ENCODE peak calls at places on chromosome 5, in six cellular contexts. One of them, this sample, is unnamed.

GRCh38 chr5:10018670-10019069 is 231.0 kb downstream of the ATPSCKMT start:
- DNase-seq in HepG2: no peak
- DNase-seq in GM12878: no peak
- DNase-seq in GM12892: no peak
- DNase-seq in K562: no peak
- DNase-seq in H1: no peak
- DNase-seq in this sample: no peak

GRCh38 chr5:180456792-180457191 is 37.4 kb upstream of the CNOT6 start:
- DNase-seq in K562: no peak
- DNase-seq in GM12878: no peak
- DNase-seq in HepG2: no peak
- DNase-seq in GM12892: no peak
- DNase-seq in H1: no peak
- DNase-seq in this sample: no peak

GRCh38 chr5:80064124-80064523 is 29.0 kb downstream of the THBS4 start:
- DNase-seq in HepG2: no peak
- DNase-seq in GM12878: no peak
- DNase-seq in GM12892: no peak
- DNase-seq in H1: no peak
- DNase-seq in K562: no peak
- DNase-seq in this sample: no peak

GRCh38 chr5:13478831-13479465 is 465.5 kb downstream of the DNAH5 start:
- DNase-seq in GM12878: no peak
- DNase-seq in H1: peak
- DNase-seq in K562: peak
- DNase-seq in HepG2: peak
- DNase-seq in GM12892: peak
- DNase-seq in this sample: no peak

GRCh38 chr5:136191304-136192014 is 1.5 kb downstream of the SMIM32 start:
- DNase-seq in GM12892: no peak
- DNase-seq in GM12878: no peak
- DNase-seq in K562: no peak
- DNase-seq in HepG2: no peak
- DNase-seq in H1: no peak
- DNase-seq in this sample: no peak

GRCh38 chr5:136075339-136075885 is 46.6 kb downstream of the TGFBI start:
- DNase-seq in GM12878: no peak
- DNase-seq in H1: peak
- DNase-seq in K562: no peak
- DNase-seq in HepG2: no peak
- DNase-seq in GM12892: no peak
- DNase-seq in this sample: no peak

GRCh38 chr5:96565843-96566242 is 96.3 kb upstream of the CAST start:
- DNase-seq in H1: no peak
- DNase-seq in HepG2: no peak
- DNase-seq in GM12892: no peak
- DNase-seq in K562: no peak
- DNase-seq in GM12878: no peak
- DNase-seq in this sample: no peak

GRCh38 chr5:98314262-98314661 is 459.2 kb upstream of the RGMB start:
- DNase-seq in GM12878: no peak
- DNase-seq in K562: no peak
- DNase-seq in GM12892: no peak
- DNase-seq in H1: no peak
- DNase-seq in HepG2: no peak
- DNase-seq in this sample: no peak

GRCh38 chr5:38809388-38810359 is 36.1 kb upstream of the OSMR start:
- DNase-seq in GM12892: peak
- DNase-seq in GM12878: no peak
- DNase-seq in H1: peak
- DNase-seq in K562: peak
- DNase-seq in HepG2: peak
- DNase-seq in this sample: peak

GRCh38 chr5:178313316-178313715 is 80.7 kb upstream of the PHYKPL start:
- DNase-seq in HepG2: no peak
- DNase-seq in GM12878: no peak
- DNase-seq in H1: no peak
- DNase-seq in K562: no peak
- DNase-seq in GM12892: no peak
- DNase-seq in this sample: no peak

GRCh38 chr5:81303563-81303962 is 2.2 kb downstream of the ZCCHC9 start:
- DNase-seq in GM12892: no peak
- DNase-seq in HepG2: peak
- DNase-seq in H1: no peak
- DNase-seq in K562: no peak
- DNase-seq in GM12878: no peak
- DNase-seq in this sample: no peak

GRCh38 chr5:135140805-135141204 is 106.8 kb upstream of the PITX1 start:
- DNase-seq in K562: no peak
- DNase-seq in GM12878: no peak
- DNase-seq in H1: no peak
- DNase-seq in HepG2: no peak
- DNase-seq in GM12892: no peak
- DNase-seq in this sample: no peak

GRCh38 chr5:53069626-53070025 is 39.9 kb downstream of the MOCS2 start:
- DNase-seq in GM12878: no peak
- DNase-seq in H1: no peak
- DNase-seq in K562: no peak
- DNase-seq in GM12892: no peak
- DNase-seq in HepG2: no peak
- DNase-seq in this sample: no peak

GRCh38 chr5:72597456-72597948 is 90.3 kb upstream of the ZNF366 start:
- DNase-seq in H1: no peak
- DNase-seq in GM12892: no peak
- DNase-seq in K562: peak
- DNase-seq in HepG2: no peak
- DNase-seq in GM12878: no peak
- DNase-seq in this sample: no peak

GRCh38 chr5:166509085-166509484 is 1782.4 kb upstream of the WWC1 start:
- DNase-seq in GM12892: no peak
- DNase-seq in GM12878: no peak
- DNase-seq in H1: no peak
- DNase-seq in K562: peak
- DNase-seq in HepG2: no peak
- DNase-seq in this sample: no peak

GRCh38 chr5:167352801-167353200 is 938.6 kb upstream of the WWC1 start:
- DNase-seq in K562: no peak
- DNase-seq in H1: no peak
- DNase-seq in HepG2: no peak
- DNase-seq in GM12892: no peak
- DNase-seq in GM12878: no peak
- DNase-seq in this sample: no peak

GRCh38 chr5:171823269-171823668 is 37.7 kb downstream of the SMIM23 start:
- DNase-seq in GM12878: no peak
- DNase-seq in HepG2: no peak
- DNase-seq in K562: no peak
- DNase-seq in H1: no peak
- DNase-seq in GM12892: no peak
- DNase-seq in this sample: no peak

GRCh38 chr5:99037668-99038067 is 108.9 kb upstream of the CHD1 start:
- DNase-seq in H1: no peak
- DNase-seq in GM12892: no peak
- DNase-seq in HepG2: peak
- DNase-seq in GM12878: no peak
- DNase-seq in K562: no peak
- DNase-seq in this sample: no peak

GRCh38 chr5:1665803-1666202 is 133.8 kb downstream of the MRPL36 start:
- DNase-seq in HepG2: no peak
- DNase-seq in GM12892: no peak
- DNase-seq in H1: no peak
- DNase-seq in GM12878: no peak
- DNase-seq in K562: no peak
- DNase-seq in this sample: no peak

GRCh38 chr5:170028124-170028523 is 47.8 kb upstream of the INSYN2B start:
- DNase-seq in H1: no peak
- DNase-seq in HepG2: no peak
- DNase-seq in GM12878: no peak
- DNase-seq in GM12892: no peak
- DNase-seq in K562: no peak
- DNase-seq in this sample: no peak

GRCh38 chr5:149392718-149393117 is 13.6 kb upstream of the IL17B start:
- DNase-seq in HepG2: no peak
- DNase-seq in K562: no peak
- DNase-seq in GM12878: no peak
- DNase-seq in H1: no peak
- DNase-seq in GM12892: no peak
- DNase-seq in this sample: no peak

GRCh38 chr5:154211611-154212390 is 21.3 kb downstream of the GALNT10 start:
- DNase-seq in GM12892: no peak
- DNase-seq in HepG2: no peak
- DNase-seq in GM12878: no peak
- DNase-seq in H1: no peak
- DNase-seq in K562: no peak
- DNase-seq in this sample: no peak

GRCh38 chr5:135887881-135888614 is 7.6 kb downstream of the IL9 start:
- DNase-seq in K562: peak
- DNase-seq in HepG2: peak
- DNase-seq in H1: peak
- DNase-seq in GM12892: no peak
- DNase-seq in GM12878: no peak
- DNase-seq in this sample: no peak

GRCh38 chr5:86679529-86679928 is 61.8 kb downstream of the COX7C start:
- DNase-seq in HepG2: peak
- DNase-seq in H1: no peak
- DNase-seq in GM12878: no peak
- DNase-seq in K562: peak
- DNase-seq in GM12892: no peak
- DNase-seq in this sample: peak

GRCh38 chr5:56585466-56585865 is 229.9 kb upstream of the MAP3K1 start:
- DNase-seq in HepG2: no peak
- DNase-seq in GM12878: no peak
- DNase-seq in GM12892: no peak
- DNase-seq in K562: no peak
- DNase-seq in H1: no peak
- DNase-seq in this sample: no peak

GRCh38 chr5:158952951-158953350 is 146.8 kb downstream of the EBF1 start:
- DNase-seq in K562: no peak
- DNase-seq in HepG2: no peak
- DNase-seq in H1: no peak
- DNase-seq in GM12878: no peak
- DNase-seq in GM12892: no peak
- DNase-seq in this sample: no peak

GRCh38 chr5:16737620-16738364 is 121.0 kb upstream of the RETREG1 start:
- DNase-seq in HepG2: peak
- DNase-seq in GM12878: no peak
- DNase-seq in GM12892: no peak
- DNase-seq in H1: peak
- DNase-seq in K562: no peak
- DNase-seq in this sample: no peak

GRCh38 chr5:99543841-99544240 is 615.0 kb upstream of the CHD1 start:
- DNase-seq in GM12878: no peak
- DNase-seq in HepG2: no peak
- DNase-seq in K562: no peak
- DNase-seq in GM12892: no peak
- DNase-seq in H1: no peak
- DNase-seq in this sample: no peak

GRCh38 chr5:56648460-56649034 is 166.8 kb upstream of the MAP3K1 start:
- DNase-seq in HepG2: no peak
- DNase-seq in GM12892: no peak
- DNase-seq in H1: no peak
- DNase-seq in GM12878: no peak
- DNase-seq in K562: no peak
- DNase-seq in this sample: no peak

GRCh38 chr5:75046366-75047142 is 5.8 kb downstream of the GCNT4 start:
- DNase-seq in GM12878: no peak
- DNase-seq in HepG2: no peak
- DNase-seq in K562: no peak
- DNase-seq in H1: no peak
- DNase-seq in GM12892: no peak
- DNase-seq in this sample: no peak

GRCh38 chr5:94754824-94755223 is 136.4 kb downstream of the SLF1 start:
- DNase-seq in HepG2: no peak
- DNase-seq in GM12892: no peak
- DNase-seq in GM12878: no peak
- DNase-seq in H1: no peak
- DNase-seq in K562: no peak
- DNase-seq in this sample: no peak

GRCh38 chr5:41043109-41043747 is 27.9 kb downstream of the MROH2B start:
- DNase-seq in K562: no peak
- DNase-seq in H1: no peak
- DNase-seq in GM12878: no peak
- DNase-seq in GM12892: no peak
- DNase-seq in HepG2: no peak
- DNase-seq in this sample: no peak

GRCh38 chr5:169781452-169782345 is 144.6 kb downstream of the DOCK2 start:
- DNase-seq in HepG2: no peak
- DNase-seq in GM12892: no peak
- DNase-seq in GM12878: no peak
- DNase-seq in K562: no peak
- DNase-seq in H1: no peak
- DNase-seq in this sample: no peak

DNA sequence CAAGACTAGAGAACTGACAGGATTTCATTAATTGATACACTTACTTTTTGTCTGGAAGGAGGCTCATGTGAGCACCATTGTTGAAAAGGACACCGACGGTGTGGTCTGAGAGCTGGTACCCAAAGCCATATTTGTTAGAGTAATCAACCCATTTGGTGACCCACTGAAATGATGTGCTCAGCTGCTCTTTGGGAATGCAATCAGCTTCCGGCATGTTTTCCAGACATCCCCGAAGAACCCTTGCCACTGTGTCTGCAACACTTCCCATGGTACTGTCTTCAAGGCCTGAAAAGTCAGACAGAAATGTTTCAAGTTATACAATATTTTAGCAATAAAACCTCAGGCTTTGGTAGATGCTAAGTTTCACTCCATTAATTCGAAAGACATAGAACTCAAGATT is 4.4 kb downstream of the PLK2 start:
- DNase-seq in GM12878: no peak
- DNase-seq in H1: no peak
- DNase-seq in K562: no peak
- DNase-seq in GM12892: no peak
- DNase-seq in HepG2: no peak
- DNase-seq in this sample: no peak
- TF ChIP-seq POLR2A in GM12878: no peak
- TF ChIP-seq POLR2A in H1: no peak
- TF ChIP-seq POLR2A in K562: no peak
- TF ChIP-seq POLR2A in GM12892: no peak
- TF ChIP-seq POLR2A in HepG2: no peak
- TF ChIP-seq POLR2A in this sample: no peak

GRCh38 chr5:59596586-59597348 is 296.8 kb downstream of the PDE4D start:
- DNase-seq in H1: no peak
- DNase-seq in HepG2: no peak
- DNase-seq in GM12878: no peak
- DNase-seq in GM12892: no peak
- DNase-seq in K562: no peak
- DNase-seq in this sample: no peak
- TF ChIP-seq TAF1 in H1: no peak
- TF ChIP-seq TAF1 in HepG2: no peak
- TF ChIP-seq TAF1 in GM12878: no peak
- TF ChIP-seq TAF1 in GM12892: no peak
- TF ChIP-seq TAF1 in K562: no peak
- TF ChIP-seq TAF1 in this sample: no peak

GRCh38 chr5:114176356-114176755 is 185.5 kb upstream of the KCNN2 start:
- DNase-seq in HepG2: no peak
- DNase-seq in H1: no peak
- DNase-seq in GM12878: no peak
- DNase-seq in GM12892: no peak
- DNase-seq in K562: no peak
- DNase-seq in this sample: no peak
- TF ChIP-seq POLR2AphosphoS5 in HepG2: no peak
- TF ChIP-seq POLR2AphosphoS5 in H1: no peak
- TF ChIP-seq POLR2AphosphoS5 in GM12878: no peak
- TF ChIP-seq POLR2AphosphoS5 in GM12892: no peak
- TF ChIP-seq POLR2AphosphoS5 in K562: no peak
- TF ChIP-seq POLR2AphosphoS5 in this sample: no peak

GRCh38 chr5:172920995-172921394 is 38.2 kb upstream of the RPL26L1 start:
- DNase-seq in GM12892: no peak
- DNase-seq in H1: no peak
- DNase-seq in GM12878: no peak
- DNase-seq in K562: no peak
- DNase-seq in HepG2: no peak
- DNase-seq in this sample: no peak
- TF ChIP-seq POLR2A in GM12892: no peak
- TF ChIP-seq POLR2A in H1: no peak
- TF ChIP-seq POLR2A in GM12878: no peak
- TF ChIP-seq POLR2A in K562: no peak
- TF ChIP-seq POLR2A in HepG2: no peak
- TF ChIP-seq POLR2A in this sample: no peak